ENCODE peak calls at places on chromosomes 4 and X, in nine cellular contexts. One of them, this sample, is unnamed.

GRCh38 chr4:120858776-120859175 is 63.8 kb downstream of the PRDM5 start:
- DNase-seq in RPMI8226: peak; percentile 5
- DNase-seq in putamen: no peak
- DNase-seq in progenitor cell of endocrine pancreas: no peak
- DNase-seq in ACHN: no peak
- DNase-seq in fibroblast of pulmonary artery: peak; percentile 26
- DNase-seq in HEK293T: no peak
- DNase-seq in upper lobe of right lung: no peak
- DNase-seq in NT2/D1: no peak
- DNase-seq in this sample: no peak

GRCh38 chr4:110682311-110682710 is 59.4 kb upstream of the PITX2 start:
- DNase-seq in fibroblast of pulmonary artery: no peak
- DNase-seq in RPMI8226: no peak
- DNase-seq in ACHN: no peak
- DNase-seq in putamen: no peak
- DNase-seq in progenitor cell of endocrine pancreas: no peak
- DNase-seq in HEK293T: no peak
- DNase-seq in upper lobe of right lung: no peak
- DNase-seq in NT2/D1: no peak
- DNase-seq in this sample: no peak

GRCh38 chr4:183905593-183906485 is 732 bp downstream of the STOX2 start:
- DNase-seq in upper lobe of right lung: peak; percentile 67
- DNase-seq in putamen: peak; percentile 86
- DNase-seq in fibroblast of pulmonary artery: peak; percentile 22
- DNase-seq in RPMI8226: no peak
- DNase-seq in HEK293T: peak; percentile 27
- DNase-seq in ACHN: peak; percentile 10
- DNase-seq in NT2/D1: peak; percentile 90
- DNase-seq in progenitor cell of endocrine pancreas: peak; percentile 50
- DNase-seq in this sample: peak; percentile 80

GRCh38 chrX:3006500-3006899 is at the start of gene ARSH:
- DNase-seq in putamen: no peak
- DNase-seq in upper lobe of right lung: no peak
- DNase-seq in fibroblast of pulmonary artery: no peak
- DNase-seq in NT2/D1: no peak
- DNase-seq in HEK293T: no peak
- DNase-seq in RPMI8226: no peak
- DNase-seq in ACHN: no peak
- DNase-seq in progenitor cell of endocrine pancreas: no peak
- DNase-seq in this sample: no peak

GRCh38 chr4:6701371-6701770 is 7.7 kb downstream of the S100P start:
- DNase-seq in ACHN: no peak
- DNase-seq in putamen: no peak
- DNase-seq in RPMI8226: no peak
- DNase-seq in NT2/D1: peak; percentile 77
- DNase-seq in progenitor cell of endocrine pancreas: no peak
- DNase-seq in fibroblast of pulmonary artery: no peak
- DNase-seq in HEK293T: peak; percentile 71
- DNase-seq in upper lobe of right lung: no peak
- DNase-seq in this sample: no peak

GRCh38 chrX:72715546-72715945 is 1.4 kb upstream of the PHKA1 start:
- DNase-seq in progenitor cell of endocrine pancreas: no peak
- DNase-seq in RPMI8226: no peak
- DNase-seq in upper lobe of right lung: no peak
- DNase-seq in HEK293T: no peak
- DNase-seq in ACHN: no peak
- DNase-seq in fibroblast of pulmonary artery: no peak
- DNase-seq in putamen: no peak
- DNase-seq in NT2/D1: no peak
- DNase-seq in this sample: no peak

GRCh38 chrX:1659664-1660461 is 45.0 kb downstream of the ASMT start:
- DNase-seq in NT2/D1: no peak
- DNase-seq in progenitor cell of endocrine pancreas: no peak
- DNase-seq in HEK293T: no peak
- DNase-seq in fibroblast of pulmonary artery: no peak
- DNase-seq in RPMI8226: no peak
- DNase-seq in ACHN: no peak
- DNase-seq in putamen: no peak
- DNase-seq in upper lobe of right lung: no peak
- DNase-seq in this sample: no peak

GRCh38 chrX:80282535-80282934 is 137.7 kb upstream of the TENT5D start:
- DNase-seq in ACHN: no peak
- DNase-seq in NT2/D1: no peak
- DNase-seq in progenitor cell of endocrine pancreas: no peak
- DNase-seq in RPMI8226: no peak
- DNase-seq in upper lobe of right lung: no peak
- DNase-seq in putamen: no peak
- DNase-seq in HEK293T: no peak
- DNase-seq in fibroblast of pulmonary artery: no peak
- DNase-seq in this sample: no peak